ENCODE peak calls at places on chromosomes 13 and 19, in five cellular contexts. M, B, U, D and L are unnamed samples.

GRCh38 chr13:50388481-50388880 is 373.2 kb downstream of the KCNRG start:
- DNase-seq in U (no peak), B (no peak), M (no peak), D (no peak), L (no peak)

GRCh38 chr19:33394006-33394722 is 20.7 kb downstream of the CEBPG start:
- DNase-seq in U (peak; percentile 52), B (no peak), M (no peak), D (peak; percentile 57), L (no peak)

GRCh38 chr13:73715114-73715909 is 418.9 kb downstream of the KLF12 start:
- DNase-seq in M (no peak), U (no peak), D (no peak), B (no peak), L (no peak)

GRCh38 chr19:54465367-54466109 is 2.0 kb upstream of the LENG9 start:
- DNase-seq in U (no peak), M (peak; percentile 51), B (no peak), D (no peak), L (no peak)

GRCh38 chr19:39131255-39131755 is 5.7 kb downstream of the PAK4 start:
- DNase-seq in U (no peak), M (no peak), B (no peak), D (no peak), L (no peak)

GRCh38 chr19:23917856-23918255 is 3.2 kb downstream of the ZNF726 start:
- DNase-seq in M (peak; percentile 54), B (no peak), U (no peak), D (no peak), L (no peak)

GRCh38 chr13:28820099-28821051 is at the start of gene MTUS2:
- DNase-seq in D (no peak), U (no peak), M (no peak), B (peak; percentile 44), L (no peak)

GRCh38 chr19:16085115-16085514 is 8.8 kb downstream of the TPM4 start:
- DNase-seq in U (no peak), M (no peak), B (no peak), D (no peak), L (no peak)

GRCh38 chr19:15998166-15998565 is 49.4 kb downstream of the OR10H4 start:
- DNase-seq in D (no peak), M (no peak), U (no peak), B (no peak), L (no peak)

GRCh38 chr13:51683537-51684050 is 99.3 kb downstream of the WDFY2 start:
- DNase-seq in B (no peak), M (no peak), U (no peak), D (no peak), L (no peak)

GRCh38 chr19:2615782-2616181 is 86.7 kb downstream of the GNG7 start:
- DNase-seq in D (no peak), B (no peak), M (no peak), U (no peak), L (no peak)

GRCh38 chr13:31207630-31208549 is 8.1 kb downstream of the B3GLCT start:
- DNase-seq in U (no peak), D (no peak), B (no peak), M (no peak), L (no peak)

GRCh38 chr19:39401549-39402416 is 4.9 kb upstream of the ZFP36 start:
- DNase-seq in M (no peak), U (no peak), D (no peak), B (no peak), L (peak; percentile 90)

GRCh38 chr13:23579886-23580706 is 9.9 kb downstream of the TNFRSF19 start:
- DNase-seq in B (peak; percentile 59), D (no peak), M (no peak), U (no peak), L (no peak)

GRCh38 chr19:45152504-45153338 is 8.1 kb downstream of the NKPD1 start:
- DNase-seq in U (no peak), D (no peak), B (no peak), M (peak; percentile 54), L (peak; percentile 67)

GRCh38 chr13:112452380-112453206 is 76.4 kb downstream of the SPACA7 start:
- DNase-seq in D (no peak), U (no peak), M (no peak), B (no peak), L (no peak)

GRCh38 chr19:16661480-16662034 is 618 bp downstream of the TMEM38A start:
- DNase-seq in D (peak; percentile 14), U (no peak), B (peak; percentile 50), M (peak; percentile 34), L (peak; percentile 56)

GRCh38 chr13:30617315-30618185 is at the start of gene USPL1:
- DNase-seq in M (peak; percentile 99), B (peak; percentile 98), U (peak; percentile 98), D (peak; percentile 93), L (peak; percentile 99)

GRCh38 chr19:17711851-17712250 is 7.4 kb upstream of the MAP1S start:
- DNase-seq in D (no peak), B (no peak), U (no peak), M (no peak), L (no peak)

GRCh38 chr19:12137541-12137940 is 2.6 kb downstream of the ZNF20 start:
- DNase-seq in U (no peak), D (no peak), B (no peak), M (no peak), L (no peak)

GRCh38 chr19:4305253-4305612 is 835 bp downstream of the FSD1 start:
- DNase-seq in B (no peak), M (no peak), U (no peak), D (no peak), L (no peak)

GRCh38 chr13:86653009-86653408 is 853.8 kb upstream of the SLITRK6 start:
- DNase-seq in D (no peak), M (no peak), U (no peak), B (no peak), L (no peak)

GRCh38 chr19:31733591-31733990 is 384.4 kb upstream of the TSHZ3 start:
- DNase-seq in M (no peak), B (no peak), D (no peak), U (no peak), L (no peak)

GRCh38 chr13:75372923-75373841 is 108.8 kb downstream of the TBC1D4 start:
- DNase-seq in B (no peak), U (no peak), M (no peak), D (no peak), L (no peak)

GRCh38 chr19:13692096-13692495 is 72.2 kb upstream of the MRI1 start:
- DNase-seq in D (no peak), M (no peak), B (no peak), U (peak; percentile 25), L (no peak)

GRCh38 chr13:66794340-66795031 is 435.6 kb downstream of the PCDH9 start:
- DNase-seq in D (no peak), U (no peak), B (no peak), M (no peak), L (no peak)

GRCh38 chr19:36851898-36852297 is 1.2 kb downstream of the ZNF345 start:
- DNase-seq in U (no peak), B (no peak), D (no peak), M (no peak), L (no peak)

GRCh38 chr13:93235258-93236015 is 8.8 kb downstream of the GPC6 start:
- DNase-seq in D (no peak), U (no peak), B (no peak), M (no peak), L (no peak)

GRCh38 chr13:49421391-49421790 is 22.5 kb downstream of the CAB39L start:
- DNase-seq in D (no peak), U (no peak), B (peak; percentile 11), M (peak; percentile 33), L (peak; percentile 12)

GRCh38 chr19:13946414-13946813 is 5.9 kb upstream of the DCAF15 start:
- DNase-seq in B (no peak), M (no peak), D (no peak), U (no peak), L (no peak)

GRCh38 chr19:50562329-50562728 is 5.9 kb downstream of the LRRC4B start:
- DNase-seq in U (no peak), D (no peak), M (no peak), B (no peak), L (no peak)

DNA sequence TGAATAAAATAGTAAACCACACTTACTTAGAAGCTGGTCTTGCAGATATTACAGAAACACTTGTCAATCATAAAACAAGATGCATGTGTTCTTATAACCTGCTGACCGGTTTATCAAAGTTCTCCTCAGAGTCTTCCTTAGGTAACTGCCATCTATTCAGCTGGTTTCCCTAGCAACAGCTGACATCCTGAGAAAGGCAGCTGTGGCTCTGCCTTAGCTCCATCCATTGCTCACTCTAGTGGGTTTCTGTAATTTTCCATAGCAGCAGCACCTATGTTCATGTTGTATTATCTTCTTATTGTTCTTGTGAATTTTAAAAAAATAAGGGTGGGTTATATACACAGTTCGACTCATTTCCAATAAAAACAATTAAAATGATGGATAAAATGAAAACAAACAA is 87.8 kb downstream of the RAP2A start:
- DNase-seq in M (no peak), B (no peak), D (no peak), U (no peak), L (no peak)
- TF ChIP-seq CTCF in M (no peak), B (no peak), D (no peak), U (no peak), L (no peak)

DNA sequence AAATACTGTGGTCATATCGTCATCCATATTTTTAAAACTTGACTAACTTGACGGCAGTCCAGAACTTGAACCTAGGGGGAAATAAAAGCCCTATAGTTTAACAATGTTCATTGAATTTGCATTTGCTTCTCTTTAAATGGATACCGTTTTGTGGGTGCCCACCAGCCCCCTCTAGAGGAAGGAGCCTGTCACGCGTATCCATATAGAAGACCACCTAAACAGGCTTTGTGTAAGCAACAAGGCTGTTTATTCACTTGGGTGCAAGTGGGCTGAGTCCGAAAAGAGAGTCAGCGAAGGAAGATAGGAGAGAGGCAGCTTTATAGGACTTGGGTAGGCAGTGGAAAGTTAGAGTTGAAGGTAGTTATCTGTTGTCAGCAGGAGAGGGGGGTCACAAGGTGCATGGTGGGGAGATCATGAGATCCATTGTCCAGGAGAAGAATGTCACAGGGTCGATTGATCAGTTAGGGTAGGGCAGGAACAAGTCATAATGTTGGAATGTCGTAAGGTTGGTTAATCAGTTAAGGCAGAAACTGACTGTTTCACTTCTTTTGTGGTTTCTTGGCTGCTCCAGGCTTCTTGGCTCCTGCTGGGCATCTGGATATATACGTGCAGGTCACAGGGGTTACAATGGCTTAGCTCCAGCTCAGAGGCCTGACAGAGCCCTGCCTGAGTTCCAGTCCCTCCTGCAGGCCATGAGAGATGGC is 42.5 kb upstream of the ANKRD10 start:
- DNase-seq in U (no peak), M (no peak), D (no peak), B (no peak), L (no peak)
- TF ChIP-seq CTCF in U (peak; percentile 16), M (no peak), D (no peak), B (peak; percentile 21), L (no peak)

GRCh38 chr13:35789335-35790166 is 313.1 kb upstream of the MAB21L1 start:
- DNase-seq in B (peak; percentile 49), M (no peak), D (no peak), U (no peak), L (no peak)
- TF ChIP-seq CTCF in B (peak; percentile 66), M (peak; percentile 32), D (peak; percentile 48), U (peak; percentile 44), L (peak; percentile 11)

DNA sequence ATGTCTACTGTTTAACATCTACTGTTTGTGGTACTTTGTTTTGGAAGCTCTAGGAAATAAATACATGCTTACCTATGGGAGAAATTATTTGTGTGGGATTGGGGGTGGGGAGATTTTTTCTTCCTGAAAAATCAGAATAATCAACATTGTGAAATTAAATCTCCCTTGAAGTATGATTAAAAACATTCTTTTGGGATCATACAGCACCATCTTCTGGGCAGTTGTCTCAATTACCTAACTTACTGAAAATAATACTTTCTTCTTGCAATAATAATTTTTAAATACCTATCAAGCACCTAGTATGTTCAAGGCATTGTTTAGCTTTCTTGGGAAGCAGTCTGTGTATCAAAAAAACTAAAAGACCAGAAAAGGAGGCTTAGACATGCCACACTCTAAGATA is 576.5 kb upstream of the ARGLU1 start:
- DNase-seq in M (no peak), U (no peak), D (no peak), B (no peak), L (no peak)
- TF ChIP-seq CTCF in M (no peak), U (no peak), D (no peak), B (no peak), L (no peak)